ENCODE peak calls at places on chromosome 13, in four cellular contexts. One of them, this sample, is unnamed.

GRCh38 chr13:30702006-30702405 is 33.3 kb upstream of the ALOX5AP start:
- DNase-seq in NCI-H2081: no peak
- DNase-seq in hepatic stellate cell: no peak
- DNase-seq in M059J: no peak
- DNase-seq in this sample: no peak

GRCh38 chr13:78764665-78765064 is 105.7 kb upstream of the OBI1 start:
- DNase-seq in NCI-H2081: no peak
- DNase-seq in hepatic stellate cell: no peak
- DNase-seq in M059J: no peak
- DNase-seq in this sample: no peak

GRCh38 chr13:50353651-50354415 is 338.6 kb downstream of the KCNRG start:
- DNase-seq in NCI-H2081: no peak
- DNase-seq in hepatic stellate cell: no peak
- DNase-seq in M059J: peak
- DNase-seq in this sample: no peak

GRCh38 chr13:25768726-25769270 is 283.0 kb downstream of the SHISA2 start:
- DNase-seq in NCI-H2081: no peak
- DNase-seq in hepatic stellate cell: no peak
- DNase-seq in M059J: no peak
- DNase-seq in this sample: no peak

GRCh38 chr13:21354721-21355120 is 104.4 kb downstream of the ZDHHC20 start:
- DNase-seq in NCI-H2081: no peak
- DNase-seq in hepatic stellate cell: no peak
- DNase-seq in M059J: no peak
- DNase-seq in this sample: no peak

GRCh38 chr13:24063281-24063851 is 97.2 kb upstream of the SPATA13 start:
- DNase-seq in NCI-H2081: no peak
- DNase-seq in hepatic stellate cell: no peak
- DNase-seq in M059J: no peak
- DNase-seq in this sample: no peak

GRCh38 chr13:30047154-30047874 is 196.9 kb upstream of the UBL3 start:
- DNase-seq in NCI-H2081: no peak
- DNase-seq in hepatic stellate cell: no peak
- DNase-seq in M059J: peak
- DNase-seq in this sample: no peak

GRCh38 chr13:29883941-29884518 is 33.6 kb upstream of the UBL3 start:
- DNase-seq in NCI-H2081: no peak
- DNase-seq in hepatic stellate cell: no peak
- DNase-seq in M059J: no peak
- DNase-seq in this sample: no peak

GRCh38 chr13:76976488-76976887 is 15.4 kb upstream of the CLN5 start:
- DNase-seq in NCI-H2081: no peak
- DNase-seq in hepatic stellate cell: no peak
- DNase-seq in M059J: peak
- DNase-seq in this sample: no peak